ENCODE peak calls at places on chromosome 2, in nine cellular contexts. Y is left cardiac atrium; H is epithelial cell of prostate; N is activated CD4-positive, alpha-beta T cell treated with anti-CD3 and anti-CD28 coated beads for 48 hours; Z is activated CD4-positive, CD25-positive, alpha-beta regulatory T cell treated with anti-CD3 and anti-CD28 coated beads, Interleukin-2, amount 50 U/mL, for 16 hours; A is CD4-positive, alpha-beta memory T cell; X is nucleus accumbens; U is endothelial cell; I is progenitor cell of endocrine pancreas. S is an unnamed sample.

GRCh38 chr2:214679736-214680135 is 129.7 kb downstream of the BARD1 start:
- DNase-seq in Y (no peak), H (no peak), N (no peak), Z (no peak), A (no peak), X (no peak), U (no peak), I (no peak), S (no peak)

GRCh38 chr2:46481541-46482193 is 2.3 kb downstream of the TMEM247 start:
- DNase-seq in Y (no peak), H (peak), N (no peak), Z (no peak), A (no peak), X (no peak), U (no peak), I (no peak), S (no peak)

GRCh38 chr2:201419057-201419635 is 32.1 kb downstream of the TRAK2 start:
- DNase-seq in Y (no peak), H (peak), N (no peak), Z (no peak), A (no peak), X (no peak), U (no peak), I (no peak), S (no peak)

GRCh38 chr2:37631698-37632097 is 39.7 kb downstream of the CDC42EP3 start:
- DNase-seq in Y (no peak), H (no peak), N (no peak), Z (no peak), A (no peak), X (no peak), U (no peak), I (no peak), S (no peak)

GRCh38 chr2:11681722-11682589 is 12.0 kb upstream of the NTSR2 start:
- DNase-seq in Y (no peak), H (no peak), N (peak), Z (no peak), A (peak), X (no peak), U (peak), I (peak), S (no peak)

GRCh38 chr2:156156580-156156979 is 175.9 kb downstream of the NR4A2 start:
- DNase-seq in Y (no peak), H (no peak), N (no peak), Z (no peak), A (no peak), X (no peak), U (no peak), I (no peak), S (no peak)

GRCh38 chr2:23901966-23902942 is 24.7 kb downstream of the ATAD2B start:
- DNase-seq in Y (no peak), H (peak), N (no peak), Z (no peak), A (no peak), X (no peak), U (no peak), I (no peak), S (no peak)

GRCh38 chr2:212451786-212452200 is 86.8 kb downstream of the ERBB4 start:
- DNase-seq in Y (no peak), H (peak), N (no peak), Z (no peak), A (no peak), X (no peak), U (no peak), I (no peak), S (no peak)

GRCh38 chr2:70850905-70851304 is 15.3 kb upstream of the CD207 start:
- DNase-seq in Y (no peak), H (no peak), N (no peak), Z (no peak), A (no peak), X (no peak), U (no peak), I (no peak), S (no peak)

GRCh38 chr2:20444113-20444992 is 2.5 kb upstream of the RHOB start:
- DNase-seq in Y (no peak), H (no peak), N (no peak), Z (no peak), A (no peak), X (no peak), U (no peak), I (no peak), S (peak)

GRCh38 chr2:224083631-224084030 is 44.5 kb upstream of the SERPINE2 start:
- DNase-seq in Y (no peak), H (no peak), N (no peak), Z (no peak), A (no peak), X (no peak), U (no peak), I (no peak), S (no peak)

S was measured in aorta.